ENCODE peak calls at places on chromosomes 13 and 19, in four cellular contexts. L is fibroblast of lung, D is OCI-LY7, P is pancreas. Y is an unnamed sample.

GRCh38 chr19:3441089-3441985 is 39.0 kb downstream of the SMIM24 start:
- DNase-seq in L (no peak), D (no peak), P (no peak), Y (no peak)

GRCh38 chr13:112606125-112607001 is 18.4 kb upstream of the TUBGCP3 start:
- DNase-seq in L (peak), D (peak), P (peak), Y (peak)

GRCh38 chr13:113666324-113666660 is 727 bp upstream of the GRK1 start:
- DNase-seq in L (no peak), D (no peak), P (no peak), Y (no peak)

GRCh38 chr13:63427170-63427569 is 2011.5 kb upstream of the PCDH20 start:
- DNase-seq in L (no peak), D (no peak), P (no peak), Y (no peak)

GRCh38 chr19:6862673-6863078 is 24.7 kb upstream of the ADGRE1 start:
- DNase-seq in L (peak), D (peak), P (peak), Y (peak)

GRCh38 chr13:33918199-33918932 is 100.4 kb downstream of the RFC3 start:
- DNase-seq in L (peak), D (no peak), P (no peak), Y (no peak)

GRCh38 chr19:5624154-5624663 is 1.3 kb downstream of the SAFB start:
- DNase-seq in L (peak), D (peak), P (peak), Y (peak)

GRCh38 chr19:3743486-3743885 is 18.0 kb downstream of the APBA3 start:
- DNase-seq in L (no peak), D (peak), P (no peak), Y (no peak)

GRCh38 chr19:5907216-5907615 is 2.5 kb downstream of the VMAC start:
- DNase-seq in L (no peak), D (no peak), P (no peak), Y (no peak)

GRCh38 chr19:56139847-56140582 is 1.1 kb upstream of the ZNF444 start:
- DNase-seq in L (no peak), D (no peak), P (peak), Y (no peak)

GRCh38 chr13:89401209-89401810 is 1730.1 kb downstream of the SLITRK5 start:
- DNase-seq in L (peak), D (no peak), P (no peak), Y (no peak)

GRCh38 chr13:30159446-30159839 is 147.9 kb downstream of the KATNAL1 start:
- DNase-seq in L (peak), D (no peak), P (no peak), Y (no peak)

GRCh38 chr13:71759506-71760225 is 107.3 kb downstream of the DACH1 start:
- DNase-seq in L (peak), D (no peak), P (no peak), Y (no peak)

GRCh38 chr13:77702364-77702763 is 4.9 kb downstream of the SLAIN1 start:
- DNase-seq in L (no peak), D (no peak), P (no peak), Y (no peak)

GRCh38 chr19:47391510-47392223 is 27.7 kb downstream of the MEIS3 start:
- DNase-seq in L (peak), D (peak), P (peak), Y (peak)

GRCh38 chr13:113544071-113544891 is 40.3 kb upstream of the TFDP1 start:
- DNase-seq in L (no peak), D (no peak), P (no peak), Y (no peak)

GRCh38 chr19:29872224-29872731 is 60.5 kb downstream of the CCNE1 start:
- DNase-seq in L (peak), D (no peak), P (no peak), Y (no peak)

GRCh38 chr19:16315825-16316505 is 8.7 kb upstream of the KLF2 start:
- DNase-seq in L (peak), D (no peak), P (no peak), Y (no peak)

GRCh38 chr13:114043421-114044053 is 69.7 kb upstream of the C13orf46 start:
- DNase-seq in L (peak), D (peak), P (no peak), Y (no peak)

GRCh38 chr19:6417713-6418561 is 6.7 kb downstream of the KHSRP start:
- DNase-seq in L (peak), D (no peak), P (no peak), Y (no peak)

GRCh38 chr19:30327331-30327730 is 44.9 kb upstream of the ZNF536 start:
- DNase-seq in L (no peak), D (no peak), P (no peak), Y (no peak)

GRCh38 chr19:46660601-46661019 is 372 bp downstream of the DACT3 start:
- DNase-seq in L (no peak), D (no peak), P (peak), Y (peak)

GRCh38 chr19:42965204-42965603 is 28.2 kb upstream of the PSG7 start:
- DNase-seq in L (peak), D (no peak), P (no peak), Y (no peak)

GRCh38 chr13:36133950-36134349 is 2.8 kb upstream of the DCLK1 start:
- DNase-seq in L (no peak), D (no peak), P (no peak), Y (no peak)

GRCh38 chr13:36131215-36131930 is at the start of gene DCLK1:
- DNase-seq in L (peak), D (no peak), P (peak), Y (peak)

GRCh38 chr13:36130542-36131214 is 504 bp downstream of the DCLK1 start:
- DNase-seq in L (no peak), D (no peak), P (no peak), Y (no peak)

GRCh38 chr13:36130168-36130541 is 1.0 kb downstream of the DCLK1 start:
- DNase-seq in L (no peak), D (no peak), P (no peak), Y (no peak)

DNA sequence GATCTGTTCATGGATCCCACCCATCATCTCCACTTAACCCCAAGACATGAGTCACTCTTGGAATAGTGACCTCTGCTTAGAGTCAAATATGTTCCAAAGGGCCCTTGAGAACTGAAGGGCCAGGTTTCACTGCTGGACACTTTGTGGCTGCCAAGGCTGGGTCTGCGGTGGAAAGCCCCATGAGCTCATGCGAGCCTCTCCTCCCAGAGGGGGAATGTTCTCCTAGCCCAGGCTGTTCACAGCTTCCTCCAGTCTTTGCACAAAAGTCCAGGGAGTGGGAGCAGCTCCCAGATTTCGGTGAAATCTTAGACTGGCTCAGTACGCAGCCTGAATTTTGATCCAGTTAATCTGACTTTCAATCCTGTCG is 732 bp upstream of the DCLK1 start:
- DNase-seq in L (peak), D (no peak), P (peak), Y (no peak)
- H3K27ac ChIP-seq in L (no peak), D (no peak), P (no peak), Y (no peak)

GRCh38 chr13:28401303-28402056 is 93.4 kb downstream of the FLT1 start:
- DNase-seq in L (peak), D (no peak), P (no peak), Y (no peak)

GRCh38 chr13:28396053-28396452 is 98.9 kb downstream of the FLT1 start:
- DNase-seq in L (no peak), D (no peak), P (no peak), Y (no peak)

GRCh38 chr13:28406728-28407266 is 88.1 kb downstream of the FLT1 start:
- DNase-seq in L (no peak), D (no peak), P (no peak), Y (no peak)

DNA sequence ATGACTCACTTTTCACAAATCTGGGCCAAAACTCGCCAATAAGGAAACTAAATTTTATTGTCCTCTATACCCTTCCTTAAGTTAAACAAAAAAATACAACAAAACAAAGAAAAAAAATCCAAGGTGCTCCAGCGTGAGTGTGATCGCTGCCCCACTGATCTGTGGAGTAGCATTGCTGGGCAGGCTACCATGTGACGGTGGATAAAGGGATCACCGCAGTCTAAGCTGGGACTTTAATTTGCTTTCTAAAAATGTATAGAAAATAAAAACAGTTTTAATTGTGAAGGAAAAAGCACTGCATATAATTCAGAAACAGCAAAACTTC is 92.9 kb downstream of the FLT1 start:
- DNase-seq in L (no peak), D (no peak), P (no peak), Y (no peak)
- H3K27ac ChIP-seq in L (no peak), D (no peak), P (no peak), Y (no peak)

DNA sequence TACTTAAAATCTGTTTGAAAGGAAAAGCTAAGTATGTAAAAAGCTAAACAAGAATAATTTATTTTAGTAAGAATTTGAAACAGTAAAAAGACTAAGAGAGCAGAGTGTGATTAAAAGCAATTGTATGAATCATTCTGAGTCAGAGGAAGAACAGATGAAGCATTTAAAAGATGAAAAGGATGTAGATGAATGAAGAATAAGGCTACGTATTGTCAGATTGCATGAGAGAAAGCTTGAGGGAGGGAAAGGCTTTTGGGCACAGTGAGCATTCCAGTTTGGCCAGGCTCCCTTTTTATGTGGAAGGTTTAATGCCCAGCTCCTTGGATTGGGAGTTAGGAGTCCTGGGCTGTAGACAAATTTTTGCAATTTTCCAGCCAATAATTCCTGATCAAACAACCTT is 117.7 kb downstream of the FREM2 start:
- DNase-seq in L (peak), D (no peak), P (no peak), Y (no peak)
- H3K27ac ChIP-seq in L (no peak), D (no peak), P (no peak), Y (no peak)

GRCh38 chr19:48967346-48968178 is 2.5 kb downstream of the FTL start:
- DNase-seq in L (peak), D (no peak), P (peak), Y (peak)

GRCh38 chr19:48968813-48969218 is 3.7 kb downstream of the FTL start:
- DNase-seq in L (no peak), D (no peak), P (no peak), Y (no peak)

GRCh38 chr19:48969276-48970138 is 4.4 kb downstream of the FTL start:
- DNase-seq in L (no peak), D (peak), P (peak), Y (no peak)

GRCh38 chr19:48966541-48967345 is 1.6 kb downstream of the FTL start:
- DNase-seq in L (no peak), D (no peak), P (no peak), Y (no peak)

DNA sequence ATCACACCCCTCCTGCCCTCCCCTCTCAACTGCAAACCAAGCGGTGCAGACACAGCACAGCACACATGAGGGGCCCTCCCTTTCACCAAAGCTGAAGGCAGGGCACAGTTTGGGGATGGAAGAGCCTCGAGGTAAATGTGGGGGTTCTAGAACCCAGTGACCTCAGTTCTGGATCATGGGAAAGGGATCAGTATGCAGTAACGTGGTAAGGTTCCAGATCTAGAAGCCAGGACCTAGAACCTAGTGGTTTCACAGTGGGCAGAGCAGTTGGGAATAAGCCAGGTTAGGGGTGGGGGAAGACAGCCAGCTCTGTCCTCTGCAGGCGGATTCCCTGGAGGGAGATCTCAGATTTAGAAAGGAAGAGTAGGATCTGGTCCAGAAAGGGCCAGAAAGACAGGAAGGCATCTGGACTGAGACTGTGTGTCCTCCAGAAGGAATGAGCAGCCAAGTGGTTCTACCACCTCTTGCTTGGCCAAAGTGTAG is 3.1 kb downstream of the FTL start:
- DNase-seq in L (no peak), D (no peak), P (no peak), Y (no peak)
- H3K27ac ChIP-seq in L (no peak), D (peak), P (no peak), Y (peak)

GRCh38 chr19:9498183-9498902 is at the start of gene ZNF560:
- DNase-seq in L (peak), D (no peak), P (no peak), Y (no peak)
- H3K27ac ChIP-seq in L (peak), D (no peak), P (no peak), Y (no peak)

GRCh38 chr13:50707533-50708096 is 135.9 kb downstream of the DLEU7 start:
- DNase-seq in L (no peak), D (peak), P (no peak), Y (no peak)
- H3K27ac ChIP-seq in L (no peak), D (peak), P (no peak), Y (no peak)

GRCh38 chr19:1156305-1156801 is 17.7 kb downstream of the SBNO2 start:
- DNase-seq in L (peak), D (no peak), P (no peak), Y (no peak)
- H3K27ac ChIP-seq in L (peak), D (no peak), P (no peak), Y (no peak)

GRCh38 chr13:26560456-26560855 is 3.0 kb downstream of the WASF3 start:
- DNase-seq in L (no peak), D (no peak), P (no peak), Y (no peak)

GRCh38 chr13:26558074-26558805 is 757 bp downstream of the WASF3 start:
- DNase-seq in L (peak), D (no peak), P (peak), Y (no peak)

GRCh38 chr13:26557393-26558073 is at the start of gene WASF3:
- DNase-seq in L (peak), D (peak), P (peak), Y (peak)

GRCh38 chr13:26557051-26557392 is 461 bp upstream of the WASF3 start:
- DNase-seq in L (no peak), D (no peak), P (no peak), Y (no peak)

GRCh38 chr13:26558912-26559485 is 1.5 kb downstream of the WASF3 start:
- DNase-seq in L (no peak), D (no peak), P (no peak), Y (no peak)
- H3K27ac ChIP-seq in L (no peak), D (no peak), P (no peak), Y (no peak)

DNA sequence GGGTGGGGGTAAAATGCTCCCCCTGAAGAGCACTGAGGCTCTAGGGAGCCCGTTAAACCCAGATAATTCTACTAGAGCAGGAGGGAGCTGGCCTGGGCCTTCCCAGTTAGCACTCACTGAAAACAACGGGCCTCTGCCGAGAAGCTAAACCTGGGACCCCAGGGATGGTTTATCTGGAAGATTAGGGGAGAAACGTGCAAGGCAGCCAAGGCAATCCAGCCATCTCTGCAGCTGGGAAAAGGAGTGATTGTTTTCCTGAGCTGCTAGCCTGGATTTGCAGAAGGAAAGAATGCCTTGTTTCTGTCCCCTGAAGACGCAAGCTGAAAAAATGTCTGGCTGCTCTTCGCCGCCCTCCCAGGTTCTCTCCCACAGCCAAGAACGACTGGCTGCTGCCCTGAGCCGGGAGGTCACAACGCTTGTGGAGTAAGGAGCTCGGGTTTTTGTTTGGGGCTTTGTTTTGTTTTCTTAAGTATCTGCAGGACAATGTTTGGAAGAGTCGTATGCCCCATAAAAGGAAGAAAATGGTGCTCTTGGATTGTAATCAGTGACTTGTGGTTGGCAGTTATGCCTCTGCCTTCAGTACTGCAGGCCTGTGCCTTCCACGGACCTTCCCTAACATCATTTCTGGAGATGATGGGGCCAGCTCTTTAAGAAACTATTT is 31.5 kb downstream of the COL4A2 start:
- DNase-seq in L (peak), D (no peak), P (no peak), Y (no peak)
- H3K27ac ChIP-seq in L (peak), D (no peak), P (no peak), Y (no peak)